ENCODE peak calls at places on chromosomes 11 and 22, in five cellular contexts. P is AG04449; H is activated T-helper 1 cell treated with anti-CD3 and anti-CD28 coated beads, Interleukin-2, amount 50 U/mL, for 16 hours; Y is heart left ventricle; U is Calu3. Z is an unnamed sample.

GRCh38 chr11:65547446-65548125 is 10.6 kb downstream of the LTBP3 start:
- DNase-seq in U (no peak), Y (no peak), P (no peak), H (no peak), Z (peak)

GRCh38 chr11:16871368-16871767 is 132.9 kb downstream of the C11orf58 start:
- DNase-seq in H (no peak), Y (no peak), U (no peak), P (peak), Z (no peak)

GRCh38 chr11:117419136-117419914 is 91.7 kb downstream of the CEP164 start:
- DNase-seq in H (no peak), Y (no peak), U (no peak), P (no peak), Z (no peak)

GRCh38 chr11:12275818-12276217 is 101.6 kb upstream of the PARVA start:
- DNase-seq in H (no peak), U (no peak), Y (peak), P (no peak), Z (no peak)

GRCh38 chr22:36644333-36644757 is 59.2 kb downstream of the CACNG2 start:
- DNase-seq in U (peak), H (no peak), Y (no peak), P (peak), Z (no peak)

GRCh38 chr11:86484164-86484794 is 109.6 kb downstream of the CCDC81 start:
- DNase-seq in Y (peak), H (no peak), P (peak), U (peak), Z (no peak)

GRCh38 chr11:122071680-122072321 is 44.2 kb downstream of the BLID start:
- DNase-seq in Y (no peak), U (no peak), H (no peak), P (no peak), Z (no peak)

GRCh38 chr11:79472736-79473536 is 32.1 kb upstream of the TENM4 start:
- DNase-seq in P (no peak), H (no peak), Y (no peak), U (no peak), Z (no peak)

GRCh38 chr22:48569476-48570233 is 1258.0 kb downstream of the BRD1 start:
- DNase-seq in P (no peak), Y (no peak), U (no peak), H (no peak), Z (no peak)

GRCh38 chr22:44686873-44687600 is 15.0 kb upstream of the PRR5 start:
- DNase-seq in U (no peak), P (no peak), Y (no peak), H (no peak), Z (no peak)

GRCh38 chr11:77040889-77041288 is 6.7 kb downstream of the B3GNT6 start:
- DNase-seq in U (no peak), P (no peak), Y (no peak), H (no peak), Z (no peak)

GRCh38 chr11:534592-535518 is 521 bp downstream of the HRAS start:
- DNase-seq in U (peak), Y (no peak), H (no peak), P (no peak), Z (peak)

GRCh38 chr22:22071455-22071854 is 88.9 kb upstream of the TOP3B start:
- DNase-seq in H (no peak), P (no peak), U (no peak), Y (no peak), Z (no peak)

GRCh38 chr22:28710889-28711285 is 30.7 kb downstream of the CHEK2 start:
- DNase-seq in P (no peak), H (no peak), Y (no peak), U (no peak), Z (no peak)

GRCh38 chr11:60864856-60865513 is 2.4 kb upstream of the ZP1 start:
- DNase-seq in U (no peak), Y (no peak), P (no peak), H (no peak), Z (no peak)